ENCODE peak calls at places on chromosomes 12 and 14, in eight cellular contexts. K, J, Q, H, C, G, V and N are unnamed samples.

GRCh38 chr12:55659486-55660385 is 23.0 kb downstream of the OR10P1 start:
- DNase-seq in K (peak; percentile 72), J (peak; percentile 14), Q (no peak), H (no peak), C (no peak), G (peak; percentile 73), V (no peak), N (no peak)

GRCh38 chr12:84056-84455 is 17.5 kb downstream of the IQSEC3 start:
- DNase-seq in K (no peak), J (no peak), Q (no peak), H (no peak), C (no peak), G (no peak), V (no peak), N (no peak)

GRCh38 chr12:64679487-64679983 is 69.2 kb downstream of the RASSF3 start:
- DNase-seq in K (peak; percentile 62), J (peak; percentile 68), Q (peak; percentile 76), H (peak; percentile 82), C (peak; percentile 64), G (peak; percentile 88), V (peak; percentile 74), N (peak; percentile 48)

GRCh38 chr12:48803693-48804092 is 14.6 kb upstream of the CACNB3 start:
- DNase-seq in K (no peak), J (no peak), Q (no peak), H (no peak), C (no peak), G (no peak), V (no peak), N (no peak)

GRCh38 chr14:53227154-53227718 is 74.1 kb upstream of the DDHD1 start:
- DNase-seq in K (no peak), J (no peak), Q (no peak), H (no peak), C (no peak), G (no peak), V (no peak), N (no peak)

GRCh38 chr12:13211191-13211858 is 14.8 kb downstream of the EMP1 start:
- DNase-seq in K (no peak), J (no peak), Q (no peak), H (no peak), C (no peak), G (peak; percentile 45), V (no peak), N (no peak)

GRCh38 chr14:74604157-74604556 is 7.9 kb downstream of the LTBP2 start:
- DNase-seq in K (no peak), J (no peak), Q (no peak), H (no peak), C (no peak), G (no peak), V (no peak), N (no peak)

GRCh38 chr14:76615331-76615730 is 145.9 kb upstream of the VASH1 start:
- DNase-seq in K (no peak), J (no peak), Q (no peak), H (no peak), C (no peak), G (peak; percentile 5), V (no peak), N (no peak)

GRCh38 chr14:100192250-100192671 is 32.8 kb upstream of the DEGS2 start:
- DNase-seq in K (peak; percentile 17), J (no peak), Q (no peak), H (no peak), C (no peak), G (no peak), V (no peak), N (no peak)

GRCh38 chr14:74871819-74872218 is 4.1 kb downstream of the PROX2 start:
- DNase-seq in K (no peak), J (no peak), Q (no peak), H (no peak), C (no peak), G (no peak), V (no peak), N (no peak)

GRCh38 chr12:132204064-132204821 is 60.0 kb downstream of the NOC4L start:
- DNase-seq in K (no peak), J (no peak), Q (no peak), H (no peak), C (no peak), G (peak; percentile 67), V (no peak), N (no peak)

GRCh38 chr12:105322070-105322469 is 8.4 kb upstream of the C12orf75 start:
- DNase-seq in K (no peak), J (no peak), Q (no peak), H (no peak), C (no peak), G (peak; percentile 94), V (no peak), N (no peak)

GRCh38 chr12:28742791-28743190 is 406.3 kb upstream of the FAR2 start:
- DNase-seq in K (no peak), J (no peak), Q (no peak), H (no peak), C (no peak), G (peak; percentile 74), V (no peak), N (no peak)

DNA sequence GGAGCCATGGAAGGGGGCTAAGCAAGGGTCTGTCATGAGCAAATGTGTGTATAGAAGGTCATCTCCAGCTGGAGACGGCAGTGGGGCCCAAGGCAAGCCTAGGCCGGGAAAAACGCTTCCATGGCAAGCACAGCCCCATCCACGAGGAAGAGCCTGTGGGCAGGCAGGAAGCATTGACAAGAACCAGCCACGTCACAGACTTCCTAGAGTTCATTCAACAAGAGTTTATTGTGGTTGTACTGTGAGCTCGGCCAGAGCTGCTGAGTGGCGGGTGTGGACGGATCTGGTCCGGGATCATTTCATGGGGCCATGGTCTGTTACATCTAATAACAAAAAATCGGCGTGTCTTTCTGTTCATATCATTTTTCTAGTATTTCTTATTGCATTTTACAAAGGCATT is 311.7 kb downstream of the TMEM121 start:
- DNase-seq in K (no peak), J (no peak), Q (no peak), H (no peak), C (no peak), G (no peak), V (no peak), N (no peak)
- H3K9me3 ChIP-seq in K (no peaks in the 10 kb centered on the region), J (no peaks in the 10 kb centered on the region), Q (no peaks in the 10 kb centered on the region), H (no peaks in the 10 kb centered on the region), C (no peaks in the 10 kb centered on the region), G (no peaks in the 10 kb centered on the region), V (no peaks in the 10 kb centered on the region), N (no peaks in the 10 kb centered on the region)

GRCh38 chr12:72738811-72739210 is 466.6 kb downstream of the TRHDE start:
- DNase-seq in K (no peak), J (no peak), Q (no peak), H (no peak), C (no peak), G (no peak), V (no peak), N (no peak)

GRCh38 chr12:72747460-72747859 is 475.3 kb downstream of the TRHDE start:
- DNase-seq in K (peak; percentile 0), J (no peak), Q (no peak), H (no peak), C (no peak), G (no peak), V (no peak), N (no peak)

GRCh38 chr12:72742560-72742959 is 470.4 kb downstream of the TRHDE start:
- DNase-seq in K (no peak), J (no peak), Q (no peak), H (no peak), C (no peak), G (no peak), V (no peak), N (no peak)
- H3K9me3 ChIP-seq in K (no peaks in the 10 kb centered on the region), J (no peaks in the 10 kb centered on the region), Q (no peaks in the 10 kb centered on the region), H (no peaks in the 10 kb centered on the region), C (peaks cover 6% of the 10 kb centered on the region), G (no peaks in the 10 kb centered on the region), V (no peaks in the 10 kb centered on the region), N (no peaks in the 10 kb centered on the region)

DNA sequence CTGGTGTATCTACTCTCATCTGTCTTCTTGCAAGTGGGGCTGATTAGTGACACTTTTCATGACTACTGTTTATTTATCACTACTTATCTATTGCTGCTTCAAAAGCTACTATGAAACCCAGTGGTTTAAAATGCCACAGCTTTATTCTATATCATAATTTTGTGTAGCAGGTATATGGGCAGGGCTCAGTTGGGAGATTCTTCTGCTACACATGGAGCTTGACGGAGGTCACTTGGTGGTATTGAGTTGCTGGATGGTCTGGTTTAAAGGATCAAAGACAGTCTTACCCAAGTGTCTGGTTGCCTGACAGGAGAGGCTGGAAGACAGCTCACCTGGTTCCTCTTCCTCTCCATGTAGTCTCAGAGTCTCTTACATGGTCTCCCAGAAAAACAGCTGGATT is 222.7 kb downstream of the TMEM132D start:
- DNase-seq in K (no peak), J (no peak), Q (no peak), H (no peak), C (no peak), G (no peak), V (no peak), N (no peak)
- H3K9me3 ChIP-seq in K (no peaks in the 10 kb centered on the region), J (no peaks in the 10 kb centered on the region), Q (no peaks in the 10 kb centered on the region), H (no peaks in the 10 kb centered on the region), C (peaks cover 4% of the 10 kb centered on the region), G (no peaks in the 10 kb centered on the region), V (peaks cover 25% of the 10 kb centered on the region), N (no peaks in the 10 kb centered on the region)

GRCh38 chr14:38124496-38124895 is 83.2 kb upstream of the SSTR1 start:
- DNase-seq in K (no peak), J (no peak), Q (no peak), H (no peak), C (no peak), G (no peak), V (no peak), N (no peak)

GRCh38 chr14:38125484-38125912 is 82.2 kb upstream of the SSTR1 start:
- DNase-seq in K (no peak), J (no peak), Q (no peak), H (peak; percentile 8), C (no peak), G (peak; percentile 11), V (no peak), N (no peak)

GRCh38 chr14:38120109-38120508 is 87.6 kb upstream of the SSTR1 start:
- DNase-seq in K (no peak), J (no peak), Q (no peak), H (no peak), C (no peak), G (no peak), V (no peak), N (no peak)

GRCh38 chr14:38121280-38121679 is 86.4 kb upstream of the SSTR1 start:
- DNase-seq in K (no peak), J (no peak), Q (no peak), H (no peak), C (no peak), G (no peak), V (no peak), N (no peak)

DNA sequence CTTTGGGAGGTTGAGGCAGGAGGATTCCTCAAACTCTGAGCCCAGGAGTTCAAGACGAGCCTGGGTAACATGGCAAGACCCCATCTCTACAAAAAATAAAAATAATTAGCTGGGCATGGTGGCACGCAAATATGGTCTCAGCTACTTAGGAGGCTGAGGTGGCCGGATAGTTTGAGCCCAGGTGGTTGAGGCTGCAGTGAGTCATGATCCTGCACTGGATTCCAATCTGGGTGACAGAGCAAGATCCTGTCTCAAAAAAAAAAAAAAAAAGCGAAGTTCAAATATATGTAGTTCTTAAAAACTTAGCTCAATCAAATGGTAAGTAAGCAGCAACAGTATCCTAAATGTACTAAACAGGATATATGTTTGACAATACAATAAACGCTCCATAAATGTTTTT is 85.5 kb upstream of the SSTR1 start:
- DNase-seq in K (no peak), J (no peak), Q (no peak), H (no peak), C (no peak), G (peak; percentile 37), V (no peak), N (no peak)
- H3K9me3 ChIP-seq in K (no peaks in the 10 kb centered on the region), J (no peaks in the 10 kb centered on the region), Q (no peaks in the 10 kb centered on the region), H (no peaks in the 10 kb centered on the region), C (no peaks in the 10 kb centered on the region), G (no peaks in the 10 kb centered on the region), V (peaks cover 3% of the 10 kb centered on the region), N (no peaks in the 10 kb centered on the region)

GRCh38 chr12:7169951-7170350 is 19.5 kb upstream of the PEX5 start:
- DNase-seq in K (no peak), J (no peak), Q (no peak), H (no peak), C (no peak), G (no peak), V (no peak), N (no peak)
- H3K9me3 ChIP-seq in K (no peaks in the 10 kb centered on the region), J (peaks cover 53% of the 10 kb centered on the region), Q (no peaks in the 10 kb centered on the region), H (no peaks in the 10 kb centered on the region), C (peaks cover 9% of the 10 kb centered on the region), G (no peaks in the 10 kb centered on the region), V (peaks cover 37% of the 10 kb centered on the region), N (peaks cover 4% of the 10 kb centered on the region)